ENCODE peak calls at places on chromosomes 5 and 9, in nine cellular contexts. Y is brain microvascular endothelial cell; M is stimulated activated CD4-positive, alpha-beta T cell treated with anti-CD3 and anti-CD28 coated beads, TNF-alpha, amount 100 ng/mL, for 48 hours; Q is body of pancreas; K is anterior cingulate cortex; G is T-helper 2 cell; T is right lobe of liver; D is iPS-NIHi11; C is CD8-positive, alpha-beta memory T cell. P is an unnamed sample.
A peak's percentile ranks its signal among the peaks of the same experiment; 100 is the strongest.

GRCh38 chr9:114321759-114322158 is 1.1 kb upstream of the ORM1 start:
- DNase-seq in C (no peak), T (no peak), G (no peak), Y (peak; percentile 73), D (no peak), M (no peak), K (no peak), Q (no peak), P (no peak)

GRCh38 chr5:81005708-81006107 is 45.5 kb downstream of the RASGRF2 start:
- DNase-seq in Y (no peak), D (no peak), T (no peak), M (no peak), C (no peak), G (no peak), Q (no peak), K (no peak), P (no peak)

GRCh38 chr9:34413229-34413852 is 36.6 kb upstream of the MYORG start:
- DNase-seq in M (peak; percentile 36), K (peak; percentile 10), C (no peak), D (peak; percentile 84), G (no peak), Y (peak; percentile 45), Q (peak; percentile 30), T (no peak), P (peak; percentile 11)

GRCh38 chr5:17944046-17944445 is 309.8 kb downstream of the TAF11L14 start:
- DNase-seq in Q (no peak), C (no peak), M (no peak), Y (no peak), T (no peak), G (no peak), K (no peak), D (no peak), P (no peak)

GRCh38 chr9:124860582-124861341 is 995 bp downstream of the RPL35 start:
- DNase-seq in Q (no peak), C (no peak), K (no peak), M (no peak), T (no peak), Y (no peak), D (no peak), G (no peak), P (no peak)

GRCh38 chr9:133141833-133142594 is 21.0 kb upstream of the RALGDS start:
- DNase-seq in Q (peak; percentile 72), M (no peak), Y (no peak), T (no peak), K (peak; percentile 60), G (peak; percentile 78), D (no peak), C (peak; percentile 84), P (peak; percentile 86)

GRCh38 chr5:17056056-17056690 is 120.1 kb upstream of the MYO10 start:
- DNase-seq in M (no peak), K (no peak), Y (no peak), C (no peak), T (no peak), D (no peak), G (no peak), Q (peak; percentile 36), P (no peak)

GRCh38 chr5:59840200-59840601 is 53.3 kb downstream of the PDE4D start:
- DNase-seq in G (no peak), C (no peak), M (no peak), Y (peak; percentile 91), D (no peak), T (no peak), K (no peak), Q (no peak), P (no peak)

GRCh38 chr5:109965634-109966033 is 275.9 kb downstream of the MAN2A1 start:
- DNase-seq in G (no peak), T (no peak), Q (no peak), D (no peak), K (no peak), M (no peak), C (no peak), Y (no peak), P (no peak)

P was measured in immature natural killer cell.